ENCODE peak calls at places on chromosomes 2 and 18, in eight cellular contexts. Y is HL-60, U is GM23338, X is K562, H is H1, Z is GM12878, F is GM12892, C is sigmoid colon. L is an unnamed sample.

GRCh38 chr2:75481041-75481836 is 79.5 kb downstream of the EVA1A start:
- DNase-seq in Z (no peak), X (peak), F (no peak), Y (no peak), C (no peak), H (no peak), U (peak), L (peak)

GRCh38 chr2:15163316-15163715 is 397.8 kb downstream of the NBAS start:
- DNase-seq in F (no peak), H (no peak), U (no peak), C (no peak), X (no peak), Y (no peak), Z (no peak), L (no peak)

GRCh38 chr18:1408331-1408835 is 503.7 kb downstream of the ADCYAP1 start:
- DNase-seq in H (no peak), Y (no peak), X (no peak), F (no peak), Z (no peak), U (no peak), C (no peak), L (no peak)

GRCh38 chr18:60549338-60549960 is 176.9 kb upstream of the MC4R start:
- DNase-seq in F (no peak), U (peak), C (no peak), X (peak), Y (peak), H (no peak), Z (no peak), L (peak)

GRCh38 chr2:209809256-209809655 is 37.6 kb downstream of the UNC80 start:
- DNase-seq in C (no peak), F (no peak), X (no peak), H (no peak), Z (no peak), U (no peak), Y (no peak), L (no peak)

GRCh38 chr18:62610509-62611394 is 87.9 kb downstream of the ZCCHC2 start:
- DNase-seq in X (peak), Z (no peak), F (no peak), U (peak), Y (no peak), C (no peak), H (peak), L (no peak)

GRCh38 chr2:15933184-15933845 is 7.0 kb upstream of the MYCN start:
- DNase-seq in F (no peak), U (no peak), X (no peak), C (no peak), Y (no peak), H (no peak), Z (no peak), L (no peak)

GRCh38 chr18:22113144-22113813 is 56.1 kb upstream of the GATA6 start:
- DNase-seq in F (no peak), X (no peak), Z (no peak), Y (no peak), U (no peak), C (no peak), H (no peak), L (no peak)

GRCh38 chr2:207625014-207625755 is at the start of gene METTL21A:
- DNase-seq in C (peak), X (peak), F (peak), H (peak), Z (peak), U (peak), Y (peak), L (peak)

GRCh38 chr2:201931955-201932354 is 101.7 kb upstream of the FZD7 start:
- DNase-seq in F (no peak), X (no peak), U (no peak), Z (no peak), Y (no peak), H (no peak), C (no peak), L (no peak)

GRCh38 chr2:197777823-197778407 is 7.2 kb downstream of the BOLL start:
- DNase-seq in Z (peak), X (peak), C (no peak), H (no peak), Y (no peak), U (peak), F (no peak), L (peak)

GRCh38 chr2:66575625-66576371 is 140.9 kb downstream of the MEIS1 start:
- DNase-seq in H (no peak), U (peak), Y (no peak), C (peak), Z (no peak), X (no peak), F (no peak), L (no peak)

GRCh38 chr2:222854773-222855700 is 5.8 kb upstream of the ACSL3 start:
- DNase-seq in F (no peak), Y (no peak), Z (no peak), C (no peak), X (no peak), U (no peak), H (no peak), L (no peak)

GRCh38 chr18:50427896-50428295 is 53.0 kb downstream of the SKA1 start:
- DNase-seq in U (no peak), H (no peak), C (no peak), X (no peak), Z (no peak), F (no peak), Y (peak), L (no peak)

GRCh38 chr2:241598061-241598460 is 38.9 kb downstream of the THAP4 start:
- DNase-seq in Y (no peak), F (no peak), H (no peak), X (no peak), U (no peak), C (no peak), Z (no peak), L (no peak)

GRCh38 chr2:215409331-215410127 is 26.3 kb downstream of the FN1 start:
- DNase-seq in X (no peak), F (no peak), C (no peak), Z (no peak), U (no peak), Y (no peak), H (no peak), L (peak)

GRCh38 chr2:190359896-190360376 is 16.5 kb downstream of the INPP1 start:
- DNase-seq in Y (no peak), H (no peak), U (peak), Z (no peak), F (no peak), C (peak), X (no peak), L (no peak)

GRCh38 chr2:27353762-27354596 is 2.6 kb downstream of the GTF3C2 start:
- DNase-seq in Y (no peak), X (peak), F (no peak), Z (no peak), C (no peak), H (no peak), U (no peak), L (no peak)

GRCh38 chr2:200624660-200625059 is 38.8 kb downstream of the AOX1 start:
- DNase-seq in C (no peak), H (no peak), X (no peak), U (no peak), Y (no peak), Z (no peak), F (no peak), L (no peak)

GRCh38 chr2:71685073-71685848 is 231.9 kb downstream of the DYSF start:
- DNase-seq in Y (no peak), H (no peak), U (no peak), C (peak), Z (no peak), X (no peak), F (no peak), L (no peak)

GRCh38 chr2:7392076-7392787 is 475.0 kb downstream of the RNF144A start:
- DNase-seq in U (no peak), C (no peak), H (no peak), Z (no peak), F (no peak), X (peak), Y (no peak), L (no peak)

GRCh38 chr2:33167655-33168245 is 221.0 kb downstream of the LTBP1 start:
- DNase-seq in Y (no peak), Z (no peak), X (no peak), H (no peak), U (no peak), F (no peak), C (no peak), L (no peak)

GRCh38 chr2:235017441-235017840 is 65.6 kb downstream of the SH3BP4 start:
- DNase-seq in U (no peak), Y (no peak), X (no peak), H (no peak), Z (no peak), C (no peak), F (no peak), L (no peak)

GRCh38 chr2:158761626-158762025 is 33.5 kb upstream of the DAPL1 start:
- DNase-seq in F (no peak), Y (no peak), Z (no peak), U (no peak), H (no peak), C (no peak), X (no peak), L (no peak)

GRCh38 chr2:162890690-162891311 is 52.2 kb upstream of the KCNH7 start:
- DNase-seq in H (no peak), F (peak), X (peak), Y (peak), U (peak), C (no peak), Z (peak), L (peak)

GRCh38 chr18:45839415-45840395 is 14.2 kb downstream of the SIGLEC15 start:
- DNase-seq in X (no peak), F (no peak), Z (no peak), H (peak), Y (no peak), U (peak), C (no peak), L (peak)

GRCh38 chr2:64214281-64215115 is 70.3 kb upstream of the PELI1 start:
- DNase-seq in X (peak), C (no peak), Z (peak), H (no peak), U (no peak), F (no peak), Y (no peak), L (no peak)

GRCh38 chr2:217843353-217843752 is 159.4 kb downstream of the TNS1 start:
- DNase-seq in U (no peak), X (no peak), H (no peak), Y (no peak), F (no peak), C (no peak), Z (no peak), L (no peak)
- TF ChIP-seq POLR2AphosphoS5 in U (no peak), X (no peak), H (no peak), Y (no peak), F (no peak), C (no peak), Z (no peak), L (no peak)

GRCh38 chr2:74459377-74460118 is 1.3 kb downstream of the WBP1 start:
- DNase-seq in U (no peak), C (no peak), Y (no peak), X (no peak), F (no peak), H (no peak), Z (no peak), L (no peak)
- TF ChIP-seq POLR2AphosphoS5 in U (no peak), C (no peak), Y (no peak), X (no peak), F (no peak), H (no peak), Z (no peak), L (no peak)

DNA sequence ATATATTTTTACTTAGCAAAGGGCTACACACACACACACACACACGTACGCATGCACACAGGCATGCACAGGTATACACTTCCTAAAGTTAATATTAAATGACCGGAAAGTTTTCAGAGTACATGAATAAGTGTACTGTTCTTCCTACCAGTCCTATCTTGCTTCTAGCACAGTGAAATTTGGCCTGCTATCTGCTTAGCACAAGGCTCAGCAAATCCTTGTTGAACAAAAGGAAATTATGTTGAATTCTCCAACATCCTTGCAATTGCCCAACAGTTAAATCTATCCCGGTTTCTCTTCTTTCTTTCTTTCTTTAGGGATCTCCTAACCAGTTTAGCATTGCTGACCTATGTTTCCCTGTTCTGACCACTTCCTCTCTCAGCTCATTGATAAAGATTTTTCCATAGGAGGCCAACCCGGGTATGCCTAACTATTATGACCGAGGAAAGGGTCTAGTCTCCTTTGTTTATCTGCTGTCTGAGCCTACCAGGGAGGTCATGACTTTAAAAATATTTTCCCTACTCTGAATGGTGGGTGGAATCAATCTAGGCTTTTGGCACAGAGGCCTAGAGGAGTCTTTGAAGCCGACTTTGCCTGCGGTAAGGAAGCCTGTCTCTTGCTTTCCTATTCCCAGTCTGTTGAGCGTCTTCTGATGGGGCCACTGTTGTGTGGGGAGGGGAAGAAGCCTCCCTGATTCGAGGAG is 400.7 kb downstream of the HRH4 start:
- DNase-seq in Y (no peak), Z (no peak), F (no peak), H (no peak), C (no peak), U (no peak), X (no peak), L (no peak)
- TF ChIP-seq POLR2AphosphoS5 in Y (no peak), Z (no peak), F (no peak), H (no peak), C (no peak), U (no peak), X (no peak), L (no peak)

DNA sequence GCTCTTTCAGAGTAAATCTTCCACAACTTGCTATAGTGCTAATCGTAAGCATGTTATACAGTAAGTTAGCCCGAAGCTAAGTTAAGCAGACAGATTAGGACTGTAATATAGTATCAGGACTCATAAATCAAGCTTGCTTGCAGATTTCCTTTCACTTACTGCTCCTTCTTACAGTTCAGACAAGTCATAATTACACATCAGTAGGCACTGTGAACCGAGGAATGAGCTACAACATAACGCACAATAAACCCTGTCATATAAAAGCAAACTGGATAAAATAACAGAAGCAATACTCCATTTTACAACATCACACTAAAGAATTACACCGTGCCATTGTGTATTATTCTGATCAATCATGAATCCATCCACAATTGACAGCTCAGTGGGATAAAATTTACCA is 832.6 kb upstream of the ZEB2 start:
- DNase-seq in X (no peak), C (no peak), Z (no peak), Y (no peak), U (no peak), H (no peak), F (no peak), L (no peak)
- TF ChIP-seq POLR2AphosphoS5 in X (no peak), C (no peak), Z (no peak), Y (no peak), U (no peak), H (no peak), F (no peak), L (no peak)

DNA sequence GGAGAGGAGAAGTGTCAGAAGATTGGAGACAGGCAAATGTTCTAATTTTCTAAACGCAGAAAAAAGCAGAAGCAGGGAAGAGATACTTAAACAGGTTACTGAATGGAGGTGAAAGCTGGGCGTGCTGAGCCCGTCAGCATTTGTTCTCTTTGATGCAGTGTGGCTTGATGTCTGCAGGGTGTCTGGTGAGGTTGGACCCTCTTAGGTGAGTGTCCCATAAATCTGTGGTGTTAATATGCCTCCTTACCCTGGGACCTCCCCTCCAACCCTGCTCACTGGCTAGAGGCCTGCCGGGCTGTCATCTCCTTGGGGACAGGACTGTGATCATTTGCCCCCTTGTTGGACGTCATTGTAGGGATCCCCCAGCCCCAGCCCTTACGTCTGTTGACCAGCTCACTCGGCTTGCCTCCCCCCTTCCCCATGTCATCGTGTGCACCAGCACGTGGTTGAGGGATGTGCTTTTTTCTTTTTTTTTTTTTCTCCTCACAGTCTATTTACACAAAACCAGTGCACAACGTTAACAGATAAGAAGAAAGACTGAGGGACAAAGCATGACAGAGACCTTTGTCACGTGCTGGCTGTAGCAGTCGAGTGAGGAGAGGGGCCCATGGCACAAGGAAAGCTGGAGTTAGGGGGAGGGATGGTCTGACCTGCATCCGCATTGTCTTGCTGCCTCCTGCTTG is 56.4 kb downstream of the NCK2 start:
- DNase-seq in H (no peak), X (no peak), C (no peak), Z (no peak), F (no peak), U (no peak), Y (no peak), L (no peak)
- TF ChIP-seq POLR2AphosphoS5 in H (no peak), X (no peak), C (no peak), Z (no peak), F (no peak), U (no peak), Y (no peak), L (no peak)

GRCh38 chr2:118051956-118052355 is 36.3 kb upstream of the INSIG2 start:
- DNase-seq in C (no peak), Y (no peak), Z (no peak), X (no peak), F (no peak), U (no peak), H (no peak), L (no peak)

GRCh38 chr2:118050386-118050785 is 36.5 kb upstream of the CCDC93 start:
- DNase-seq in Y (no peak), H (no peak), U (no peak), F (no peak), C (no peak), X (no peak), Z (no peak), L (no peak)

GRCh38 chr2:118049140-118050128 is 35.6 kb upstream of the CCDC93 start:
- DNase-seq in Y (no peak), X (no peak), Z (peak), F (no peak), U (no peak), C (no peak), H (no peak), L (no peak)

GRCh38 chr2:118055512-118056164 is 32.6 kb upstream of the INSIG2 start:
- DNase-seq in Z (peak), F (no peak), X (no peak), Y (no peak), C (no peak), H (no peak), U (no peak), L (no peak)

DNA sequence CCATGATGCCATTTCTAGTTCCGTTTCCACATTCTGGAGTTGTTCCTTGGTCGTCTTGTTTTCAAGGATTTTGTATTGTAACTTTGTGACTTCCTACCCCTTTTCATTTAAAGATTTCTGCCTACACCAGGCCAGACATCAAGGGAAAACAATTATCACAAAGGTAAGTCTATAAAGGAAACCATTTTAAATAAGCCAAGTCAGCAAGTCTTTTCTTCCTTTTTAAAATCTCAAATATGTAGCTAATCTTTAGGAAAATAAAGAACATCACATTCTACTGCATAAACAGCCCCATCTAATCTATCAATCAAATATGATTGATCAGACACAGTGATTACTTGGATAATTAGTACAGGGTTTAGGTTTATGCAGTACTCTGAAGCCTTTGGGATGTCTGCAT is 35.8 kb upstream of the INSIG2 start:
- DNase-seq in H (no peak), C (no peak), Y (no peak), U (no peak), X (no peak), Z (no peak), F (no peak), L (no peak)
- TF ChIP-seq POLR2AphosphoS5 in H (no peak), C (no peak), Y (no peak), U (no peak), X (no peak), Z (no peak), F (no peak), L (no peak)

DNA sequence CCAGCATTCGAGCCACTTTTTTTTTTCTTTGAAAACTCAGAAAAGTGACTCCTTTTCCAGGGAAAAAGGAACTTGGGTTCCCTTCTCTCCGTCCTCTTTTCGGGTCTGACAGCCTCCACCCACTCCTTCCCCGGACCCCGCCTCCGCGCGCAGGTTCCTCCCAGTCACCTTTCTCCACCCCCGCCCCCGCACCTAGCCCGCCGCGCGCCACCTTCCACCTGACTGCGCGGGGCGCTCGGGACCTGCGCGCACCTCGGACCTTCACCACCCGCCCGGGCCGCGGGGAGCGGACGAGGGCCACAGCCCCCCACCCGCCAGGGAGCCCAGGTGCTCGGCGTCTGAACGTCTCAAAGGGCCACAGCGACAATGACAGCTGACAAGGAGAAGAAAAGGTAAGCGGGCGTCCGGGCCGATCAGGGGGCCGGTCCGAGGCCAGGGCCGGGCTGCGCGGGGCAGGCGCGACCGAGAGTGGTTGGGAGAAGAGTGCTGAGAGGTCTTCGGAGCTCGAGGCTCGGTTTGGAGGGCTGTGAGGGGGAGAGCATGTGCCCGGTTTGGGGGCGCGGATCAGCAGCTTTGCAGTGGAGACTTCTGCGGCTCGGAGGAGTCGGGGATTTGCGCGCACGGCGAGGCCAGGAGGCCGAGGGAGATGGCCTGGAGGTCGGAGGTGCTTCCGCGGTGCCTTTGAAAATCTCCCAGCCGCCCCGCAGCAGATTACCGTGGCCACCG is 502 bp downstream of the EPAS1 start:
- DNase-seq in Z (no peak), F (peak), Y (no peak), X (peak), U (peak), C (peak), H (peak), L (no peak)
- TF ChIP-seq POLR2AphosphoS5 in Z (no peak), F (no peak), Y (no peak), X (no peak), U (no peak), C (no peak), H (no peak), L (peak)

L was measured in HCT116.